ENCODE peak calls at places on chromosome 1, in ten cellular contexts. T is neural progenitor cell, Y is IMR-90, J is foreskin fibroblast, I is body of pancreas, D is HFF-Myc, H is ovary, O is pancreas, V is epithelial cell of esophagus, A is heart right ventricle. L is an unnamed sample.

GRCh38 chr1:64112281-64112680 is 91.1 kb upstream of the UBE2U start:
- DNase-seq in T (no peak), Y (peak), J (peak), I (no peak), D (no peak), H (no peak), O (no peak), V (peak), A (no peak), L (peak)

GRCh38 chr1:78060857-78061563 is 15.2 kb downstream of the GIPC2 start:
- DNase-seq in T (no peak), Y (no peak), J (no peak), I (no peak), D (no peak), H (no peak), O (no peak), V (peak), A (no peak), L (no peak)

GRCh38 chr1:219757890-219758289 is 145.0 kb upstream of the ZC3H11B start:
- DNase-seq in T (no peak), Y (no peak), J (peak), I (no peak), D (peak), H (peak), O (no peak), V (peak), A (peak), L (no peak)

GRCh38 chr1:248822148-248823032 is 3.3 kb downstream of the SH3BP5L start:
- DNase-seq in T (no peak), Y (no peak), J (no peak), I (peak), D (no peak), H (no peak), O (no peak), V (no peak), A (no peak), L (no peak)

GRCh38 chr1:236942431-236942830 is 61.8 kb downstream of the MT1HL1 start:
- DNase-seq in T (no peak), Y (no peak), J (no peak), I (no peak), D (no peak), H (no peak), O (no peak), V (no peak), A (no peak), L (no peak)

GRCh38 chr1:12163210-12163609 is 3.6 kb upstream of the TNFRSF1B start:
- DNase-seq in T (no peak), Y (no peak), J (no peak), I (no peak), D (no peak), H (no peak), O (no peak), V (no peak), A (no peak), L (no peak)

GRCh38 chr1:162690672-162691434 is 58.6 kb downstream of the DDR2 start:
- DNase-seq in T (peak), Y (peak), J (peak), I (no peak), D (peak), H (peak), O (no peak), V (peak), A (peak), L (peak)

GRCh38 chr1:180935326-180936109 is 22.8 kb downstream of the KIAA1614 start:
- DNase-seq in T (peak), Y (no peak), J (no peak), I (no peak), D (no peak), H (no peak), O (no peak), V (no peak), A (no peak), L (no peak)

GRCh38 chr1:184684285-184685077 is 70.2 kb downstream of the EDEM3 start:
- DNase-seq in T (no peak), Y (no peak), J (peak), I (peak), D (no peak), H (peak), O (no peak), V (no peak), A (peak), L (no peak)

GRCh38 chr1:184686540-184686939 is 68.1 kb downstream of the EDEM3 start:
- DNase-seq in T (no peak), Y (peak), J (peak), I (peak), D (no peak), H (no peak), O (peak), V (peak), A (no peak), L (no peak)

GRCh38 chr1:184682956-184683355 is 71.7 kb downstream of the EDEM3 start:
- DNase-seq in T (no peak), Y (no peak), J (no peak), I (no peak), D (no peak), H (no peak), O (no peak), V (no peak), A (no peak), L (no peak)

DNA sequence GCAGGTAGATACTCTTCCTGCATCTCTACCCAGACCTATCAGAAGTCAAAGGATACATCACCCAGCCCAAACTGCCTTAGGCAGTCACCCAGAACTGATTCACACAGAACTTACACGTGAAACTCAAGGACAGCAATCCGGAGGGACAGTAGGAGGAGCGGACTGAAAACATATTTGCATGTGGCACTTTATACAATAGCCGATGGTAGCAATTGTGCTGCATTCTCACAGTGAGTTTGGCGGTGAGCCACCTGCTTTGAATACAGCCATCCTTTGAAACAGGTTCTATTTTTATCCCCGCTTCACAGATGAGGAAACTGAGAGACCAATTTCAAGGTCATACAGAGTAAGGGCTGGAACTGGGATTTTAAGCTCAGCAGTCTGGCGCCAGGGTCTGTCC is 69.5 kb downstream of the EDEM3 start:
- DNase-seq in T (no peak), Y (no peak), J (no peak), I (no peak), D (no peak), H (no peak), O (no peak), V (peak), A (no peak), L (no peak)
- H3K4me3 ChIP-seq in T (no peak), Y (no peak), J (no peak), I (no peak), D (no peak), H (no peak), O (no peak), V (no peak), A (no peak), L (no peak)

GRCh38 chr1:39085174-39085573 is 59.0 kb downstream of the NDUFS5 start:
- DNase-seq in T (no peak), Y (no peak), J (no peak), I (no peak), D (no peak), H (peak), O (no peak), V (no peak), A (no peak), L (no peak)
- H3K4me3 ChIP-seq in T (no peak), Y (no peak), J (no peak), I (no peak), D (no peak), H (no peak), O (no peak), V (no peak), A (no peak), L (no peak)

GRCh38 chr1:44267438-44267837 is 54.2 kb downstream of the DMAP1 start:
- DNase-seq in T (no peak), Y (no peak), J (no peak), I (no peak), D (no peak), H (no peak), O (no peak), V (no peak), A (no peak), L (no peak)
- H3K4me3 ChIP-seq in T (no peak), Y (no peak), J (no peak), I (no peak), D (no peak), H (no peak), O (no peak), V (no peak), A (no peak), L (no peak)

DNA sequence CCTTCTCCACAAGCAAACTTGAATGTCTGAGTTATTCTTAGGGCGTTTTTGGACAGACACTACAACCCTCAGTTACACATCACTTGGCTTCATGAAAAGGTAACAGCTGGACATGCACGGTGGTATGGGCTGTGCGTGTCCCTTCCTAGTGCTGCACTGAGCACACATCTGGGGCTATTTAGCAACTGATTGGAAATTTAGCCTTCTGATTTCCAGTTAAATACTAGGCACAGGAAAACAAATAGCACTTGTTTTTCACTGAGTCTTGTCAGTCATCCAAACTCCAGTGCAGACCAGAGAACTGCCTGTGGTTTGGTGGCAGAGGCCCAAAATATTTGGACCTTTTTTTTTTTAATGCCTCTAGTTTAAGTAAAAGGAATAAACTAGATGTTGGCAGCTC is 134.7 kb downstream of the TGFBR3 start:
- DNase-seq in T (no peak), Y (peak), J (peak), I (no peak), D (peak), H (no peak), O (no peak), V (no peak), A (no peak), L (peak)
- H3K4me3 ChIP-seq in T (no peak), Y (no peak), J (no peak), I (no peak), D (no peak), H (no peak), O (no peak), V (no peak), A (no peak), L (no peak)

GRCh38 chr1:156532374-156532773 is 31.8 kb upstream of the MEF2D start:
- DNase-seq in T (no peak), Y (no peak), J (no peak), I (no peak), D (no peak), H (no peak), O (no peak), V (no peak), A (no peak), L (no peak)
- H3K4me3 ChIP-seq in T (no peak), Y (no peak), J (no peak), I (no peak), D (no peak), H (no peak), O (no peak), V (no peak), A (no peak), L (no peak)

L was measured in skeletal muscle cell.